ENCODE peak calls at places on chromosomes 7 and 10, in six cellular contexts. R, W, X, B, J and M are unnamed samples.

GRCh38 chr7:101542527-101543241 is 86.4 kb downstream of the MYL10 start:
- DNase-seq in W (no peak), X (peak; percentile 86), J (peak; percentile 69), R (peak; percentile 34), B (peak; percentile 81), M (peak; percentile 87)

GRCh38 chr10:3331680-3332230 is 159.2 kb upstream of the PITRM1 start:
- DNase-seq in J (no peak), B (no peak), W (no peak), R (no peak), X (no peak), M (no peak)

GRCh38 chr10:100167521-100168312 is 18.1 kb downstream of the ERLIN1 start:
- DNase-seq in R (no peak), X (no peak), B (no peak), J (no peak), W (no peak), M (no peak)

GRCh38 chr10:70315276-70315675 is 31.5 kb upstream of the NPFFR1 start:
- DNase-seq in B (no peak), J (no peak), R (no peak), X (no peak), W (no peak), M (no peak)

GRCh38 chr7:150401424-150401790 is 22.3 kb downstream of the ZNF775 start:
- DNase-seq in J (no peak), R (no peak), B (no peak), W (no peak), X (no peak), M (no peak)

GRCh38 chr10:96417432-96417831 is 58.6 kb upstream of the OPALIN start:
- DNase-seq in B (peak; percentile 66), J (no peak), R (peak; percentile 38), W (no peak), X (no peak), M (no peak)

GRCh38 chr10:7797582-7797981 is 9.6 kb downstream of the ATP5F1C start:
- DNase-seq in W (no peak), B (no peak), R (peak; percentile 51), X (peak; percentile 21), J (no peak), M (no peak)

GRCh38 chr10:17206210-17206709 is 4.8 kb upstream of the TRDMT1 start:
- DNase-seq in X (peak; percentile 63), J (no peak), B (no peak), W (no peak), R (peak; percentile 88), M (no peak)

GRCh38 chr10:124032982-124033886 is 60.2 kb downstream of the CHST15 start:
- DNase-seq in R (peak; percentile 26), X (no peak), B (no peak), W (no peak), J (no peak), M (no peak)

GRCh38 chr7:150450491-150450992 is at the start of gene GIMAP8:
- DNase-seq in B (no peak), W (peak; percentile 90), R (no peak), J (peak; percentile 78), X (peak; percentile 78), M (no peak)

GRCh38 chr7:83060218-83060617 is 102.5 kb downstream of the PCLO start:
- DNase-seq in W (no peak), X (no peak), R (no peak), J (no peak), B (no peak), M (no peak)

GRCh38 chr10:108544500-108545120 is 1378.7 kb downstream of the XPNPEP1 start:
- DNase-seq in W (peak; percentile 85), R (peak; percentile 36), J (no peak), B (peak; percentile 83), X (peak; percentile 56), M (peak; percentile 78)

GRCh38 chr10:28996947-28997551 is 291.8 kb upstream of the LYZL1 start:
- DNase-seq in X (no peak), W (no peak), R (no peak), B (no peak), J (no peak), M (no peak)

GRCh38 chr10:79947083-79947415 is 1.9 kb downstream of the SFTPD start:
- DNase-seq in X (no peak), B (no peak), W (no peak), R (no peak), J (no peak), M (no peak)

GRCh38 chr7:105567024-105567423 is 14.3 kb downstream of the EFCAB10 start:
- DNase-seq in R (no peak), X (no peak), B (no peak), W (no peak), J (no peak), M (no peak)

GRCh38 chr7:155214328-155214986 is 83.2 kb upstream of the INSIG1 start:
- DNase-seq in B (no peak), X (no peak), J (no peak), W (peak; percentile 79), R (peak; percentile 58), M (no peak)

GRCh38 chr7:20647908-20648776 is 32.7 kb downstream of the ABCB5 start:
- DNase-seq in R (peak; percentile 22), X (peak; percentile 16), B (peak; percentile 70), J (no peak), W (no peak), M (no peak)

GRCh38 chr7:149680316-149681025 is 92.9 kb downstream of the ZNF467 start:
- DNase-seq in R (no peak), J (no peak), W (no peak), B (no peak), X (no peak), M (no peak)

GRCh38 chr10:116740971-116741370 is 1.4 kb downstream of the HSPA12A start:
- DNase-seq in B (peak; percentile 35), J (no peak), X (no peak), R (no peak), W (no peak), M (no peak)

GRCh38 chr7:41252551-41252950 is 450.3 kb downstream of the INHBA start:
- DNase-seq in X (no peak), J (no peak), W (no peak), B (no peak), R (no peak), M (no peak)

GRCh38 chr10:52566471-52567246 is 205.9 kb downstream of the MBL2 start:
- DNase-seq in X (no peak), R (peak; percentile 35), W (no peak), J (no peak), B (peak; percentile 61), M (no peak)

GRCh38 chr7:41762641-41763040 is 59.8 kb upstream of the INHBA start:
- DNase-seq in J (no peak), W (no peak), B (no peak), R (no peak), X (no peak), M (no peak)

GRCh38 chr7:74579800-74580685 is 77.5 kb upstream of the GTF2I start:
- DNase-seq in B (no peak), X (no peak), W (no peak), J (no peak), R (peak; percentile 45), M (no peak)

GRCh38 chr10:28179006-28179405 is 123.9 kb downstream of the MPP7 start:
- DNase-seq in X (no peak), B (no peak), J (no peak), W (no peak), R (no peak), M (no peak)

GRCh38 chr7:25391295-25391861 is 163.1 kb upstream of the NPVF start:
- DNase-seq in X (no peak), J (no peak), W (no peak), R (no peak), B (peak; percentile 43), M (no peak)

GRCh38 chr10:36766921-36767320 is 358.5 kb upstream of the ANKRD30A start:
- DNase-seq in R (no peak), W (no peak), X (no peak), J (no peak), B (peak; percentile 39), M (no peak)

GRCh38 chr7:3007696-3008095 is 36.0 kb downstream of the CARD11 start:
- DNase-seq in W (no peak), B (no peak), R (no peak), X (no peak), J (no peak), M (no peak)

GRCh38 chr10:78292987-78293865 is 259.6 kb downstream of the RPS24 start:
- DNase-seq in W (no peak), B (peak; percentile 93), X (no peak), R (no peak), J (no peak), M (no peak)

GRCh38 chr10:107280293-107280692 is 115.8 kb upstream of the SORCS1 start:
- DNase-seq in W (no peak), J (no peak), B (no peak), R (no peak), X (no peak), M (no peak)

GRCh38 chr10:30366351-30366750 is 17.3 kb upstream of the MTPAP start:
- DNase-seq in W (no peak), B (no peak), R (no peak), J (no peak), X (no peak), M (no peak)
- TF ChIP-seq CTCF in W (no peak), B (no peak), R (no peak), J (no peak), X (no peak), M (no peak)

DNA sequence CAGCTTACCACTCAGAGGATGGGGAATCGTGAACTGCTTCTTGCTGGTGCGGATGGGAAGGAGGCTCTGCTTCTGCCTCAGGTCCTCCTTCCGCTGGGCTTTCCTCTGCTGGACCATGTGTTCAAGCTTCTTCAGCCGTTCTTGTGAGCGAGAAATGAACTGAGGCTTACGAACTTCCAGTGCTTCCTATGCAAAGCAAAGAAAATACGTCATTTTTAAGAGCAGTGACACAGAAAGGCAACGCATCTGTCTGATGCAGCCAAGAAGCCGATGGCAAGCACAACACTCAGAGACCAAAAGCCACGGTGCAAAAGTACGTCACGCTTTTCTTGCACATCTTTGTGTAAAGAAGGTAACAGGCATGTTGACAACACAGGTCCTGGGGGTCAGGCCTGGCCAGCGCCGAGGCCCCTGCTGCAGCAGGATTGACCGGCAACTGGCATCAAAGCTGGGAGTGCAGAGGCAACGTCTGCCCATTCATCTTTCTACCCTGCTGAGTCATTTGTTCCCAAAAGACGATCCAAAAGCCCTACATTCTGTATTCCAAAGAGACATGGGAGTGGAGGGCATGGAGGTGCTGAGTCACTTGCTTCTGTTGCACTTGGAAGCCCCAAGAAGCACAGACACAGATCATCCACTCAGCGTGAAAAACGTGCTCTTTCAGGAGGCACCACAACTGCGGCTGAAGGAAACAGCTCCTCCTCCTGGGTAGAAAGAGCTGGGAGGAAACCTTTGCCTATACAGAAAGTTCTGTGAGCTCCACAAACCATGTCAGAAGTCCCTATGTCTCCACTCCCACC is 71.0 kb upstream of the ADAM12 start:
- DNase-seq in B (peak; percentile 16), X (no peak), R (no peak), W (no peak), J (no peak), M (no peak)
- TF ChIP-seq CTCF in B (no peak), X (no peak), R (no peak), W (no peak), J (no peak), M (no peak)

GRCh38 chr7:151934584-151934983 is 21.7 kb upstream of the GALNTL5 start:
- DNase-seq in B (no peak), X (no peak), J (no peak), R (no peak), W (no peak), M (peak; percentile 32)
- TF ChIP-seq CTCF in B (no peak), X (no peak), J (no peak), R (no peak), W (no peak), M (no peak)

GRCh38 chr10:98257961-98258360 is 10.0 kb downstream of the LOXL4 start:
- DNase-seq in W (no peak), J (no peak), X (no peak), B (no peak), R (no peak), M (peak; percentile 64)
- TF ChIP-seq CTCF in W (no peak), J (no peak), X (no peak), B (no peak), R (no peak), M (no peak)

GRCh38 chr10:85995791-85996190 is 370.8 kb downstream of the GRID1 start:
- DNase-seq in R (peak; percentile 26), W (no peak), B (peak; percentile 55), J (no peak), X (peak; percentile 51), M (no peak)
- TF ChIP-seq CTCF in R (peak; percentile 45), W (no peak), B (peak; percentile 59), J (no peak), X (no peak), M (peak; percentile 71)